ENCODE peak calls at places on chromosomes 12 and 14, in seven cellular contexts. One of them, this sample, is unnamed.

GRCh38 chr12:120639771-120640721 is at the start of gene CABP1:
- DNase-seq in astrocyte of the cerebellum: no peak
- DNase-seq in heart left ventricle: no peak
- DNase-seq in upper lobe of right lung: no peak
- DNase-seq in CD4-positive, alpha-beta memory T cell: peak
- DNase-seq in pancreas: peak
- DNase-seq in A549: peak
- DNase-seq in this sample: no peak

GRCh38 chr12:96195845-96196451 is 1.8 kb downstream of the ELK3 start:
- DNase-seq in astrocyte of the cerebellum: peak
- DNase-seq in heart left ventricle: peak
- DNase-seq in upper lobe of right lung: no peak
- DNase-seq in CD4-positive, alpha-beta memory T cell: peak
- DNase-seq in pancreas: no peak
- DNase-seq in A549: peak
- DNase-seq in this sample: no peak

GRCh38 chr12:124461851-124462623 is 105.4 kb downstream of the NCOR2 start:
- DNase-seq in astrocyte of the cerebellum: no peak
- DNase-seq in heart left ventricle: no peak
- DNase-seq in upper lobe of right lung: no peak
- DNase-seq in CD4-positive, alpha-beta memory T cell: no peak
- DNase-seq in pancreas: peak
- DNase-seq in A549: no peak
- DNase-seq in this sample: no peak

GRCh38 chr12:124884587-124885438 is 21.1 kb upstream of the SCARB1 start:
- DNase-seq in astrocyte of the cerebellum: no peak
- DNase-seq in heart left ventricle: no peak
- DNase-seq in upper lobe of right lung: no peak
- DNase-seq in CD4-positive, alpha-beta memory T cell: no peak
- DNase-seq in pancreas: peak
- DNase-seq in A549: no peak
- DNase-seq in this sample: peak

GRCh38 chr12:113766133-113766879 is 199.8 kb downstream of the RBM19 start:
- DNase-seq in astrocyte of the cerebellum: no peak
- DNase-seq in heart left ventricle: no peak
- DNase-seq in upper lobe of right lung: no peak
- DNase-seq in CD4-positive, alpha-beta memory T cell: no peak
- DNase-seq in pancreas: no peak
- DNase-seq in A549: peak
- DNase-seq in this sample: no peak

GRCh38 chr14:23056956-23057756 is at the start of gene CDH24:
- DNase-seq in astrocyte of the cerebellum: peak
- DNase-seq in heart left ventricle: peak
- DNase-seq in upper lobe of right lung: peak
- DNase-seq in CD4-positive, alpha-beta memory T cell: peak
- DNase-seq in pancreas: peak
- DNase-seq in A549: peak
- DNase-seq in this sample: no peak

GRCh38 chr14:95464524-95464923 is 51.9 kb downstream of the SYNE3 start:
- DNase-seq in astrocyte of the cerebellum: no peak
- DNase-seq in heart left ventricle: no peak
- DNase-seq in upper lobe of right lung: no peak
- DNase-seq in CD4-positive, alpha-beta memory T cell: no peak
- DNase-seq in pancreas: no peak
- DNase-seq in A549: no peak
- DNase-seq in this sample: no peak

GRCh38 chr12:95834572-95834971 is 24.2 kb upstream of the SNRPF start:
- DNase-seq in astrocyte of the cerebellum: no peak
- DNase-seq in heart left ventricle: no peak
- DNase-seq in upper lobe of right lung: no peak
- DNase-seq in CD4-positive, alpha-beta memory T cell: no peak
- DNase-seq in pancreas: no peak
- DNase-seq in A549: no peak
- DNase-seq in this sample: no peak

GRCh38 chr14:29317423-29317822 is 550.8 kb downstream of the FOXG1 start:
- DNase-seq in astrocyte of the cerebellum: no peak
- DNase-seq in heart left ventricle: no peak
- DNase-seq in upper lobe of right lung: no peak
- DNase-seq in CD4-positive, alpha-beta memory T cell: no peak
- DNase-seq in pancreas: no peak
- DNase-seq in A549: no peak
- DNase-seq in this sample: no peak

GRCh38 chr12:26188132-26188531 is 7.2 kb upstream of the SSPN start:
- DNase-seq in astrocyte of the cerebellum: peak
- DNase-seq in heart left ventricle: no peak
- DNase-seq in upper lobe of right lung: no peak
- DNase-seq in CD4-positive, alpha-beta memory T cell: no peak
- DNase-seq in pancreas: no peak
- DNase-seq in A549: no peak
- DNase-seq in this sample: no peak

GRCh38 chr12:116533343-116534248 is 25.6 kb upstream of the MAP1LC3B2 start:
- DNase-seq in astrocyte of the cerebellum: no peak
- DNase-seq in heart left ventricle: peak
- DNase-seq in upper lobe of right lung: peak
- DNase-seq in CD4-positive, alpha-beta memory T cell: peak
- DNase-seq in pancreas: peak
- DNase-seq in A549: peak
- DNase-seq in this sample: no peak

GRCh38 chr12:84201976-84202375 is 710.6 kb downstream of the SLC6A15 start:
- DNase-seq in astrocyte of the cerebellum: no peak
- DNase-seq in heart left ventricle: no peak
- DNase-seq in upper lobe of right lung: no peak
- DNase-seq in CD4-positive, alpha-beta memory T cell: no peak
- DNase-seq in pancreas: no peak
- DNase-seq in A549: no peak
- DNase-seq in this sample: no peak

GRCh38 chr12:27780612-27781408 is 774 bp upstream of the MANSC4 start:
- DNase-seq in astrocyte of the cerebellum: no peak
- DNase-seq in heart left ventricle: peak
- DNase-seq in upper lobe of right lung: no peak
- DNase-seq in CD4-positive, alpha-beta memory T cell: peak
- DNase-seq in pancreas: peak
- DNase-seq in A549: peak
- DNase-seq in this sample: no peak

GRCh38 chr14:29925106-29925722 is 2.4 kb downstream of the PRKD1 start:
- DNase-seq in astrocyte of the cerebellum: no peak
- DNase-seq in heart left ventricle: no peak
- DNase-seq in upper lobe of right lung: no peak
- DNase-seq in CD4-positive, alpha-beta memory T cell: no peak
- DNase-seq in pancreas: no peak
- DNase-seq in A549: no peak
- DNase-seq in this sample: no peak

GRCh38 chr14:71532349-71532748 is 399.9 kb upstream of the RGS6 start:
- DNase-seq in astrocyte of the cerebellum: peak
- DNase-seq in heart left ventricle: no peak
- DNase-seq in upper lobe of right lung: no peak
- DNase-seq in CD4-positive, alpha-beta memory T cell: no peak
- DNase-seq in pancreas: no peak
- DNase-seq in A549: no peak
- DNase-seq in this sample: no peak

GRCh38 chr14:102898776-102899515 is 23.5 kb upstream of the AMN start:
- DNase-seq in astrocyte of the cerebellum: no peak
- DNase-seq in heart left ventricle: no peak
- DNase-seq in upper lobe of right lung: peak
- DNase-seq in CD4-positive, alpha-beta memory T cell: no peak
- DNase-seq in pancreas: no peak
- DNase-seq in A549: no peak
- DNase-seq in this sample: no peak

GRCh38 chr14:28577711-28578131 is 188.9 kb upstream of the FOXG1 start:
- DNase-seq in astrocyte of the cerebellum: peak
- DNase-seq in heart left ventricle: no peak
- DNase-seq in upper lobe of right lung: no peak
- DNase-seq in CD4-positive, alpha-beta memory T cell: no peak
- DNase-seq in pancreas: no peak
- DNase-seq in A549: no peak
- DNase-seq in this sample: no peak

GRCh38 chr14:82394916-82395315 is 861.3 kb upstream of the SEL1L start:
- DNase-seq in astrocyte of the cerebellum: no peak
- DNase-seq in heart left ventricle: no peak
- DNase-seq in upper lobe of right lung: no peak
- DNase-seq in CD4-positive, alpha-beta memory T cell: no peak
- DNase-seq in pancreas: no peak
- DNase-seq in A549: no peak
- DNase-seq in this sample: no peak

GRCh38 chr14:71680733-71681387 is 251.4 kb upstream of the RGS6 start:
- DNase-seq in astrocyte of the cerebellum: no peak
- DNase-seq in heart left ventricle: no peak
- DNase-seq in upper lobe of right lung: no peak
- DNase-seq in CD4-positive, alpha-beta memory T cell: no peak
- DNase-seq in pancreas: no peak
- DNase-seq in A549: no peak
- DNase-seq in this sample: no peak

GRCh38 chr12:2083561-2083960 is 30.8 kb downstream of the CACNA1C start:
- DNase-seq in astrocyte of the cerebellum: no peak
- DNase-seq in heart left ventricle: no peak
- DNase-seq in upper lobe of right lung: no peak
- DNase-seq in CD4-positive, alpha-beta memory T cell: no peak
- DNase-seq in pancreas: no peak
- DNase-seq in A549: no peak
- DNase-seq in this sample: no peak

GRCh38 chr14:38549549-38549948 is 293.7 kb upstream of the CLEC14A start:
- DNase-seq in astrocyte of the cerebellum: no peak
- DNase-seq in heart left ventricle: no peak
- DNase-seq in upper lobe of right lung: no peak
- DNase-seq in CD4-positive, alpha-beta memory T cell: no peak
- DNase-seq in pancreas: no peak
- DNase-seq in A549: no peak
- DNase-seq in this sample: no peak

GRCh38 chr14:38556321-38556720 is 300.4 kb upstream of the CLEC14A start:
- DNase-seq in astrocyte of the cerebellum: no peak
- DNase-seq in heart left ventricle: no peak
- DNase-seq in upper lobe of right lung: no peak
- DNase-seq in CD4-positive, alpha-beta memory T cell: no peak
- DNase-seq in pancreas: no peak
- DNase-seq in A549: no peak
- DNase-seq in this sample: no peak

GRCh38 chr14:38553586-38553985 is 297.7 kb upstream of the CLEC14A start:
- DNase-seq in astrocyte of the cerebellum: peak
- DNase-seq in heart left ventricle: no peak
- DNase-seq in upper lobe of right lung: no peak
- DNase-seq in CD4-positive, alpha-beta memory T cell: no peak
- DNase-seq in pancreas: no peak
- DNase-seq in A549: no peak
- DNase-seq in this sample: no peak

GRCh38 chr14:38548091-38548490 is 292.2 kb upstream of the CLEC14A start:
- DNase-seq in astrocyte of the cerebellum: no peak
- DNase-seq in heart left ventricle: no peak
- DNase-seq in upper lobe of right lung: no peak
- DNase-seq in CD4-positive, alpha-beta memory T cell: no peak
- DNase-seq in pancreas: no peak
- DNase-seq in A549: no peak
- DNase-seq in this sample: no peak

GRCh38 chr14:38554046-38554445 is 298.2 kb upstream of the CLEC14A start:
- DNase-seq in astrocyte of the cerebellum: no peak
- DNase-seq in heart left ventricle: no peak
- DNase-seq in upper lobe of right lung: no peak
- DNase-seq in CD4-positive, alpha-beta memory T cell: no peak
- DNase-seq in pancreas: no peak
- DNase-seq in A549: no peak
- DNase-seq in this sample: no peak
- H3K4me3 ChIP-seq in astrocyte of the cerebellum: no peak
- H3K4me3 ChIP-seq in heart left ventricle: no peak
- H3K4me3 ChIP-seq in upper lobe of right lung: no peak
- H3K4me3 ChIP-seq in CD4-positive, alpha-beta memory T cell: no peak
- H3K4me3 ChIP-seq in pancreas: no peak
- H3K4me3 ChIP-seq in A549: no peak
- H3K4me3 ChIP-seq in this sample: no peak

GRCh38 chr12:115134298-115134697 is 450.3 kb upstream of the TBX3 start:
- DNase-seq in astrocyte of the cerebellum: no peak
- DNase-seq in heart left ventricle: no peak
- DNase-seq in upper lobe of right lung: no peak
- DNase-seq in CD4-positive, alpha-beta memory T cell: no peak
- DNase-seq in pancreas: no peak
- DNase-seq in A549: no peak
- DNase-seq in this sample: no peak
- H3K4me3 ChIP-seq in astrocyte of the cerebellum: no peak
- H3K4me3 ChIP-seq in heart left ventricle: no peak
- H3K4me3 ChIP-seq in upper lobe of right lung: no peak
- H3K4me3 ChIP-seq in CD4-positive, alpha-beta memory T cell: no peak
- H3K4me3 ChIP-seq in pancreas: no peak
- H3K4me3 ChIP-seq in A549: no peak
- H3K4me3 ChIP-seq in this sample: no peak

GRCh38 chr12:40208707-40209106 is 16.1 kb upstream of the LRRK2 start:
- DNase-seq in astrocyte of the cerebellum: no peak
- DNase-seq in heart left ventricle: no peak
- DNase-seq in upper lobe of right lung: no peak
- DNase-seq in CD4-positive, alpha-beta memory T cell: no peak
- DNase-seq in pancreas: no peak
- DNase-seq in A549: no peak
- DNase-seq in this sample: no peak
- H3K4me3 ChIP-seq in astrocyte of the cerebellum: no peak
- H3K4me3 ChIP-seq in heart left ventricle: no peak
- H3K4me3 ChIP-seq in upper lobe of right lung: no peak
- H3K4me3 ChIP-seq in CD4-positive, alpha-beta memory T cell: no peak
- H3K4me3 ChIP-seq in pancreas: no peak
- H3K4me3 ChIP-seq in A549: no peak
- H3K4me3 ChIP-seq in this sample: no peak

DNA sequence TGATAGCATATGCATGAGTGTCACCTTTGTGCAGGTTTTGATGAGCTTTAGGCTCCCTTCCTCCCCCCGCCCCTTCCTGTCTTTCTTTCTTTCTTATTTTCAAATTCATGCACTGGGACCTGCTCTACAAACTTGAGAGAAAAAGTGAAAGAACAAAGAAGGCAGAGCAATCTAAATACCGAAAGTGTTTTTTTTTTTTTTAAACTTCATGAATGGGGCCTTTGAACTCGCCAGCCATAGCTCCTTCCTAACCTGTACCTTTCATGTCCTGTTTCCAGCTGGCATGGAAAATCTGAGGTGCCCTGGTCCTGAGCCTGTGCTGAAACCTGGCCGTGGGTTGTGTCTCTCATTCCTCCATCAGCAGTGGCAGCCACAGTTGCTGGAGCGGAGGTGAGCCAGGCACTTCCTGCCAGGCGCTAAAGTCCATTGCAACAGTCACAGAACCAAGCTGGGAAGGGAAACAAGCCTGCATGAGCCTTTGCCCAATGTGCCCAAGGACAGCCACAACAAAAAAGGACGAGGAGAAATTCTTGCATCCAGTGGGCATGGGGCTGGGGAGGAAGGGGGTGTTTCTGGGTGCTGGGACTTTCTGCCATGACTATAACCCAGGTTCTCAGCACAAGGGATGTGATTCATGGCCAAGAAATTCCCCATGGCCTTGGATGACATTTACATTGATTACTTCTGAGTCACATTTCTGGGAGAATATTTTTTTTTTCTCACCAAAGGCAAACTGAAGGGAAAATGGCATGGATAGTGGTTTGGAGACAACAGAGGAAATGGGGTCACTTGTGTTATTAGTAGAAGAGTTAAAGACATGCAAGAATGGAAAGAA is 102.7 kb downstream of the TMEM30B start:
- DNase-seq in astrocyte of the cerebellum: peak
- DNase-seq in heart left ventricle: no peak
- DNase-seq in upper lobe of right lung: no peak
- DNase-seq in CD4-positive, alpha-beta memory T cell: no peak
- DNase-seq in pancreas: no peak
- DNase-seq in A549: peak
- DNase-seq in this sample: no peak
- H3K4me3 ChIP-seq in astrocyte of the cerebellum: no peak
- H3K4me3 ChIP-seq in heart left ventricle: no peak
- H3K4me3 ChIP-seq in upper lobe of right lung: no peak
- H3K4me3 ChIP-seq in CD4-positive, alpha-beta memory T cell: peak
- H3K4me3 ChIP-seq in pancreas: no peak
- H3K4me3 ChIP-seq in A549: no peak
- H3K4me3 ChIP-seq in this sample: no peak